ENCODE peak calls at places on chromosomes 3 and 15, in seven cellular contexts. One of them, this sample, is unnamed.

GRCh38 chr15:68197661-68198437 is 7.3 kb downstream of the CALML4 start:
- DNase-seq in NB4: no peak
- DNase-seq in AG09309: no peak
- DNase-seq in epithelial cell of esophagus: no peak
- DNase-seq in endothelial cell: no peak
- DNase-seq in testis: no peak
- DNase-seq in Peyer's patch: no peak
- DNase-seq in this sample: no peak

GRCh38 chr3:136835079-136835816 is 16.3 kb downstream of the SLC35G2 start:
- DNase-seq in epithelial cell of esophagus: no peak
- DNase-seq in NB4: no peak
- DNase-seq in endothelial cell: no peak
- DNase-seq in testis: no peak
- DNase-seq in Peyer's patch: no peak
- DNase-seq in AG09309: no peak
- DNase-seq in this sample: no peak

GRCh38 chr3:10106919-10107318 is 1.1 kb downstream of the FANCD2OS start:
- DNase-seq in testis: no peak
- DNase-seq in NB4: no peak
- DNase-seq in Peyer's patch: no peak
- DNase-seq in endothelial cell: no peak
- DNase-seq in epithelial cell of esophagus: no peak
- DNase-seq in AG09309: no peak
- DNase-seq in this sample: no peak

GRCh38 chr15:52121896-52122295 is 9.3 kb upstream of the BCL2L10 start:
- DNase-seq in testis: no peak
- DNase-seq in AG09309: no peak
- DNase-seq in Peyer's patch: peak; percentile 26
- DNase-seq in NB4: no peak
- DNase-seq in epithelial cell of esophagus: peak; percentile 30
- DNase-seq in endothelial cell: no peak
- DNase-seq in this sample: no peak

GRCh38 chr3:45026038-45026437 is at the start of gene CLEC3B:
- DNase-seq in testis: peak; percentile 69
- DNase-seq in endothelial cell: no peak
- DNase-seq in NB4: no peak
- DNase-seq in Peyer's patch: peak; percentile 62
- DNase-seq in epithelial cell of esophagus: no peak
- DNase-seq in AG09309: no peak
- DNase-seq in this sample: no peak

GRCh38 chr15:90086868-90087268 is 15.4 kb downstream of the IDH2 start:
- DNase-seq in testis: no peak
- DNase-seq in NB4: peak; percentile 74
- DNase-seq in endothelial cell: peak; percentile 66
- DNase-seq in epithelial cell of esophagus: peak; percentile 62
- DNase-seq in AG09309: no peak
- DNase-seq in Peyer's patch: peak; percentile 71
- DNase-seq in this sample: peak; percentile 31

GRCh38 chr3:190041333-190042041 is 79.2 kb downstream of the P3H2 start:
- DNase-seq in AG09309: no peak
- DNase-seq in epithelial cell of esophagus: peak; percentile 14
- DNase-seq in testis: peak; percentile 49
- DNase-seq in NB4: no peak
- DNase-seq in Peyer's patch: no peak
- DNase-seq in endothelial cell: no peak
- DNase-seq in this sample: no peak

GRCh38 chr3:169579086-169579485 is 84.4 kb downstream of the MECOM start:
- DNase-seq in AG09309: no peak
- DNase-seq in Peyer's patch: no peak
- DNase-seq in epithelial cell of esophagus: no peak
- DNase-seq in endothelial cell: no peak
- DNase-seq in testis: no peak
- DNase-seq in NB4: no peak
- DNase-seq in this sample: no peak

GRCh38 chr15:88649286-88649733 is 10.5 kb downstream of the ISG20 start:
- DNase-seq in endothelial cell: no peak
- DNase-seq in Peyer's patch: peak; percentile 89
- DNase-seq in epithelial cell of esophagus: peak; percentile 81
- DNase-seq in AG09309: peak; percentile 46
- DNase-seq in NB4: no peak
- DNase-seq in testis: peak; percentile 46
- DNase-seq in this sample: no peak

GRCh38 chr3:72810063-72810462 is 38.2 kb downstream of the SHQ1 start:
- DNase-seq in AG09309: no peak
- DNase-seq in testis: no peak
- DNase-seq in epithelial cell of esophagus: no peak
- DNase-seq in NB4: no peak
- DNase-seq in endothelial cell: no peak
- DNase-seq in Peyer's patch: no peak
- DNase-seq in this sample: no peak

GRCh38 chr3:42780398-42780797 is 7.3 kb upstream of the CCDC13 start:
- DNase-seq in Peyer's patch: no peak
- DNase-seq in AG09309: no peak
- DNase-seq in epithelial cell of esophagus: no peak
- DNase-seq in testis: no peak
- DNase-seq in endothelial cell: no peak
- DNase-seq in NB4: no peak
- DNase-seq in this sample: no peak

GRCh38 chr3:113838631-113839209 is at the start of gene GRAMD1C:
- DNase-seq in Peyer's patch: peak; percentile 94
- DNase-seq in NB4: peak; percentile 90
- DNase-seq in epithelial cell of esophagus: peak; percentile 90
- DNase-seq in testis: peak; percentile 95
- DNase-seq in endothelial cell: peak; percentile 90
- DNase-seq in AG09309: peak; percentile 43
- DNase-seq in this sample: peak; percentile 85

GRCh38 chr3:105473521-105474223 is 107.0 kb downstream of the ALCAM start:
- DNase-seq in endothelial cell: no peak
- DNase-seq in AG09309: peak; percentile 68
- DNase-seq in testis: no peak
- DNase-seq in Peyer's patch: no peak
- DNase-seq in epithelial cell of esophagus: peak; percentile 61
- DNase-seq in NB4: peak; percentile 2
- DNase-seq in this sample: no peak

GRCh38 chr3:183437696-183438564 is 9.5 kb upstream of the MCF2L2 start:
- DNase-seq in NB4: no peak
- DNase-seq in testis: no peak
- DNase-seq in endothelial cell: no peak
- DNase-seq in epithelial cell of esophagus: no peak
- DNase-seq in Peyer's patch: no peak
- DNase-seq in AG09309: no peak
- DNase-seq in this sample: no peak

GRCh38 chr3:112508261-112508660 is 9.0 kb upstream of the BTLA start:
- DNase-seq in NB4: no peak
- DNase-seq in AG09309: no peak
- DNase-seq in epithelial cell of esophagus: no peak
- DNase-seq in testis: no peak
- DNase-seq in endothelial cell: no peak
- DNase-seq in Peyer's patch: no peak
- DNase-seq in this sample: no peak

GRCh38 chr3:13927295-13927694 is 47.4 kb upstream of the WNT7A start:
- DNase-seq in testis: no peak
- DNase-seq in NB4: peak; percentile 7
- DNase-seq in endothelial cell: no peak
- DNase-seq in AG09309: no peak
- DNase-seq in Peyer's patch: no peak
- DNase-seq in epithelial cell of esophagus: peak; percentile 4
- DNase-seq in this sample: no peak
- TF ChIP-seq CTCF in testis: no peak
- TF ChIP-seq CTCF in NB4: peak; percentile 7
- TF ChIP-seq CTCF in endothelial cell: no peak
- TF ChIP-seq CTCF in AG09309: peak; percentile 18
- TF ChIP-seq CTCF in Peyer's patch: no peak
- TF ChIP-seq CTCF in epithelial cell of esophagus: peak; percentile 19
- TF ChIP-seq CTCF in this sample: no peak

GRCh38 chr15:62250176-62250575 is 85.1 kb upstream of the C2CD4B start:
- DNase-seq in epithelial cell of esophagus: no peak
- DNase-seq in NB4: no peak
- DNase-seq in AG09309: no peak
- DNase-seq in Peyer's patch: no peak
- DNase-seq in testis: no peak
- DNase-seq in endothelial cell: no peak
- DNase-seq in this sample: no peak
- TF ChIP-seq CTCF in epithelial cell of esophagus: no peak
- TF ChIP-seq CTCF in NB4: no peak
- TF ChIP-seq CTCF in AG09309: no peak
- TF ChIP-seq CTCF in Peyer's patch: no peak
- TF ChIP-seq CTCF in testis: no peak
- TF ChIP-seq CTCF in endothelial cell: no peak
- TF ChIP-seq CTCF in this sample: no peak

GRCh38 chr3:16130066-16130465 is 44.4 kb upstream of the GALNT15 start:
- DNase-seq in Peyer's patch: no peak
- DNase-seq in NB4: no peak
- DNase-seq in endothelial cell: no peak
- DNase-seq in AG09309: peak; percentile 77
- DNase-seq in epithelial cell of esophagus: no peak
- DNase-seq in testis: no peak
- DNase-seq in this sample: no peak
- TF ChIP-seq CTCF in Peyer's patch: no peak
- TF ChIP-seq CTCF in NB4: no peak
- TF ChIP-seq CTCF in endothelial cell: no peak
- TF ChIP-seq CTCF in AG09309: no peak
- TF ChIP-seq CTCF in epithelial cell of esophagus: no peak
- TF ChIP-seq CTCF in testis: no peak
- TF ChIP-seq CTCF in this sample: no peak

DNA sequence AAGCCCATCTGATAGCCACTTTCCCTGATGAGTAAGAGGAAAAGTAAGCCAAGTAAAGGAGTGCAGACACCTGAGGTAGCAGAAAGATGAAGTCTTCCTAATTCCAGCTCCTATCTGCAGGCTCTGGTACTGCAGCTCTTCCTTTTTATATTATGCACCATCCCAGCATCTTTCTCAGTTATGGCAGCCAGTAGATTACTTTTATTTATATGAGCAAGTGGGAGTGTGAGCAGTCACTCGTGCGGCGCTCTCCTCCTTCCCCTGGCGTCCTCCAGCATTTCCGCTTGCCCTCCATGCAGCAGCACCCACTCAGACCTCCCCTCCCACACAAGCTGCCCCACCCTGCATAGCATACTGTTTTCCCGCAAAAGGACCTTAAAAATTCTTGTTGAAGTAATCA is 465.9 kb upstream of the DPPA4 start:
- DNase-seq in epithelial cell of esophagus: peak; percentile 45
- DNase-seq in Peyer's patch: no peak
- DNase-seq in AG09309: no peak
- DNase-seq in endothelial cell: no peak
- DNase-seq in testis: peak; percentile 19
- DNase-seq in NB4: peak; percentile 4
- DNase-seq in this sample: no peak
- TF ChIP-seq CTCF in epithelial cell of esophagus: peak; percentile 60
- TF ChIP-seq CTCF in Peyer's patch: no peak
- TF ChIP-seq CTCF in AG09309: peak; percentile 34
- TF ChIP-seq CTCF in endothelial cell: peak; percentile 70
- TF ChIP-seq CTCF in testis: peak; percentile 61
- TF ChIP-seq CTCF in NB4: no peak
- TF ChIP-seq CTCF in this sample: no peak